ENCODE peak calls at places on chromosomes 7 and 10, in six cellular contexts. W is heart left ventricle, S is Right ventricle myocardium superior, Y is neuronal stem cell, G is NCI-H345, Z is endothelial cell of umbilical vein. D is an unnamed sample.

GRCh38 chr7:5773661-5774086 is 7.8 kb downstream of the RNF216 start:
- DNase-seq in W (no peak), S (no peak), Y (no peak), G (no peak), Z (peak), D (peak)

GRCh38 chr7:46616636-46617035 is 695.6 kb upstream of the IGFBP3 start:
- DNase-seq in W (no peak), S (no peak), Y (no peak), G (no peak), Z (no peak), D (no peak)

GRCh38 chr7:38310601-38311057 is 37.2 kb upstream of the TARP start:
- DNase-seq in W (peak), S (peak), Y (no peak), G (no peak), Z (peak), D (peak)

GRCh38 chr10:33773895-33774480 is 439.5 kb upstream of the NRP1 start:
- DNase-seq in W (no peak), S (no peak), Y (no peak), G (no peak), Z (no peak), D (no peak)

GRCh38 chr7:39270018-39270417 is 292.3 kb downstream of the POU6F2 start:
- DNase-seq in W (no peak), S (no peak), Y (no peak), G (no peak), Z (no peak), D (no peak)

GRCh38 chr10:70540089-70540788 is 61.7 kb downstream of the PALD1 start:
- DNase-seq in W (no peak), S (peak), Y (no peak), G (no peak), Z (peak), D (peak)

GRCh38 chr7:142857625-142858024 is 2.7 kb downstream of the EPHB6 start:
- DNase-seq in W (no peak), S (no peak), Y (no peak), G (no peak), Z (no peak), D (no peak)

GRCh38 chr7:16915405-16915804 is 33.6 kb upstream of the AGR3 start:
- DNase-seq in W (no peak), S (no peak), Y (no peak), G (no peak), Z (no peak), D (no peak)

GRCh38 chr7:82472966-82473365 is 29.4 kb upstream of the CACNA2D1 start:
- DNase-seq in W (no peak), S (no peak), Y (no peak), G (no peak), Z (no peak), D (no peak)

GRCh38 chr7:7569113-7569527 is 2.4 kb downstream of the MIOS start:
- DNase-seq in W (no peak), S (no peak), Y (no peak), G (no peak), Z (no peak), D (no peak)

GRCh38 chr7:124643196-124643850 is 122.3 kb downstream of the GPR37 start:
- DNase-seq in W (no peak), S (no peak), Y (no peak), G (no peak), Z (no peak), D (no peak)

D was measured in dermis blood vessel endothelial cell.